ENCODE peak calls at places on chromosomes 1 and 21, in seven cellular contexts. M is breast epithelium, V is stomach, J is Panc1, B is spleen, A is sigmoid colon, L is HepG2. T is an unnamed sample.

GRCh38 chr1:67559222-67559700 is 125.7 kb upstream of the GADD45A start:
- DNase-seq in M (no peak), V (no peak), J (no peak), B (no peak), A (peak; percentile 77), L (no peak), T (peak; percentile 89)

GRCh38 chr1:92184632-92185031 is 33.1 kb upstream of the C1orf146 start:
- DNase-seq in M (no peak), V (no peak), J (no peak), B (no peak), A (no peak), L (no peak), T (no peak)

GRCh38 chr1:28518745-28519341 is 13.0 kb downstream of the RCC1 start:
- DNase-seq in M (no peak), V (no peak), J (no peak), B (no peak), A (peak; percentile 68), L (peak; percentile 84), T (no peak)

GRCh38 chr1:68112835-68113243 is 62.4 kb upstream of the DIRAS3 start:
- DNase-seq in M (no peak), V (no peak), J (no peak), B (no peak), A (no peak), L (no peak), T (no peak)

GRCh38 chr1:184160942-184161698 is 109.6 kb downstream of the TSEN15 start:
- DNase-seq in M (no peak), V (no peak), J (no peak), B (no peak), A (no peak), L (no peak), T (no peak)

GRCh38 chr1:9009438-9010366 is 16.5 kb downstream of the SLC2A7 start:
- DNase-seq in M (no peak), V (peak; percentile 29), J (no peak), B (peak; percentile 85), A (no peak), L (no peak), T (no peak)

GRCh38 chr1:238060046-238060445 is 169.3 kb upstream of the ZP4 start:
- DNase-seq in M (no peak), V (no peak), J (no peak), B (no peak), A (no peak), L (no peak), T (no peak)

GRCh38 chr1:109770331-109771095 is 6.8 kb upstream of the EPS8L3 start:
- DNase-seq in M (peak; percentile 53), V (peak; percentile 20), J (no peak), B (peak; percentile 65), A (peak; percentile 54), L (no peak), T (peak; percentile 52)

GRCh38 chr1:67476006-67476482 is 45.8 kb upstream of the SERBP1 start:
- DNase-seq in M (no peak), V (no peak), J (no peak), B (no peak), A (no peak), L (no peak), T (no peak)

GRCh38 chr1:115135681-115136080 is 46.4 kb upstream of the TSPAN2 start:
- DNase-seq in M (no peak), V (no peak), J (no peak), B (no peak), A (no peak), L (no peak), T (no peak)

GRCh38 chr21:41472769-41473548 is 35.0 kb downstream of the TMPRSS2 start:
- DNase-seq in M (no peak), V (no peak), J (no peak), B (peak; percentile 49), A (no peak), L (no peak), T (no peak)

GRCh38 chr1:179921981-179922380 is 32.6 kb upstream of the CEP350 start:
- DNase-seq in M (no peak), V (no peak), J (no peak), B (no peak), A (no peak), L (no peak), T (no peak)

GRCh38 chr1:97364086-97364485 is 556.7 kb downstream of the DPYD start:
- DNase-seq in M (no peak), V (no peak), J (no peak), B (no peak), A (no peak), L (no peak), T (no peak)

GRCh38 chr1:43796111-43796581 is 88.8 kb downstream of the ST3GAL3 start:
- DNase-seq in M (no peak), V (no peak), J (no peak), B (no peak), A (no peak), L (no peak), T (no peak)

GRCh38 chr1:209367031-209367813 is 216.3 kb upstream of the CAMK1G start:
- DNase-seq in M (no peak), V (no peak), J (no peak), B (no peak), A (no peak), L (no peak), T (no peak)

GRCh38 chr1:112706505-112707216 is at the start of gene RHOC:
- DNase-seq in M (no peak), V (peak; percentile 75), J (no peak), B (peak; percentile 93), A (peak; percentile 85), L (no peak), T (no peak)

GRCh38 chr1:116514708-116515525 is 55.9 kb downstream of the CD58 start:
- DNase-seq in M (no peak), V (no peak), J (no peak), B (peak; percentile 85), A (no peak), L (no peak), T (no peak)
- TF ChIP-seq POLR2AphosphoS5 in M (no peak), V (peak; percentile 15), J (no peak), B (no peak), A (no peak), L (no peak), T (no peak)

DNA sequence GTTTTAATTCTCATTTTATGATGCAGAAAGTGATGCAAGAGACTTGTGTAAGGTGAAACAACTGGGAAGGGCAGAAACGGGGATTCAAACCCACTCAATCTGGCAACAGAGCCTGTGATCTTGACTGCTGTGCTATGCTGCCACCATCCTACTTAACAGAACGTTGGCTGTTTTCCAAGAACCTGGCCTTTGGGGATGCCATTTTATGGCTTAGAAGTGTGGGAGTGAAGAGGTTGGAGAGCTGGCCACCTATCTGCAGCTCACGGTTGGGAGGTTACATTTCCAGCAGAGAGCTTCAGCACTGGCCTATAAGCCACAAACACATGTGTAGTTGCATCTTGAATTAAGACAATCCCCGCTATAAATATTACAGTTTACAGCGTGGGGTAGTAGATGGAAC is 235.3 kb downstream of the PRDM2 start:
- DNase-seq in M (no peak), V (no peak), J (no peak), B (no peak), A (no peak), L (no peak), T (no peak)
- H3K27me3 ChIP-seq in M (no peaks in the 10 kb centered on the region), V (no peaks in the 10 kb centered on the region), J (no peaks in the 10 kb centered on the region), B (peaks cover 4% of the 10 kb centered on the region), A (no peaks in the 10 kb centered on the region), L (no peaks in the 10 kb centered on the region), T (no peaks in the 10 kb centered on the region)

GRCh38 chr1:203662821-203663220 is 36.2 kb downstream of the ATP2B4 start:
- DNase-seq in M (no peak), V (no peak), J (no peak), B (no peak), A (no peak), L (no peak), T (no peak)

GRCh38 chr1:203663820-203664219 is 37.2 kb downstream of the ATP2B4 start:
- DNase-seq in M (no peak), V (no peak), J (no peak), B (no peak), A (no peak), L (no peak), T (no peak)

GRCh38 chr1:203661572-203661971 is 34.9 kb downstream of the ATP2B4 start:
- DNase-seq in M (no peak), V (peak; percentile 84), J (no peak), B (no peak), A (no peak), L (peak; percentile 55), T (no peak)

GRCh38 chr1:203660931-203661484 is 34.4 kb downstream of the ATP2B4 start:
- DNase-seq in M (no peak), V (no peak), J (no peak), B (no peak), A (no peak), L (no peak), T (no peak)

DNA sequence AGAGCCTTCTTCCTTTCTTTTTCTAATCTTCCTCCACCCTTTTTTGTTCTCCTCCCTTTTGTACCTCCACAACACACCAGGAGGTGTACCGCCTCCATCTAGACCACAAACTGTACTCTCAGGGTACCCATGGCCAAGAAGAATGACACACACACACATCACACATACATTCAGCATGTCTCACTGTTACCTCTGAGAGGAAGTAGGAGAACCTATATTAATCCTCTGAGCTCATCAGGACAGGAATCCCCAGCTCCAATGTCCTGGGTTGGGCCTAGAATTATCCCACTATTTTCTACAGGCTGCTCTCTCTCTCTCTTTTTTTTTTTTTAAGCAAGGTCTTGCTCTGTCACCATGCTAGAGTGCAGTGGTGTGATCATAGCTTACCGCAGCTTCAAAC is 36.7 kb downstream of the ATP2B4 start:
- DNase-seq in M (no peak), V (no peak), J (peak; percentile 89), B (no peak), A (no peak), L (no peak), T (no peak)
- TF ChIP-seq POLR2AphosphoS5 in M (no peak), V (peak; percentile 47), J (no peak), B (no peak), A (no peak), L (no peak), T (no peak)

GRCh38 chr1:3653286-3653618 is 936 bp downstream of the TP73 start:
- DNase-seq in M (no peak), V (no peak), J (no peak), B (no peak), A (no peak), L (no peak), T (no peak)
- H3K27me3 ChIP-seq in M (peaks cover 54% of the 10 kb centered on the region), V (peaks cover 51% of the 10 kb centered on the region), J (no peaks in the 10 kb centered on the region), B (peaks cover 49% of the 10 kb centered on the region), A (peaks cover 60% of the 10 kb centered on the region), L (peaks cover 11% of the 10 kb centered on the region), T (peaks cover 81% of the 10 kb centered on the region)

GRCh38 chr1:223741861-223742260 is 29.5 kb downstream of the CAPN2 start:
- DNase-seq in M (no peak), V (no peak), J (no peak), B (no peak), A (no peak), L (no peak), T (no peak)
- TF ChIP-seq POLR2AphosphoS5 in M (no peak), V (no peak), J (no peak), B (no peak), A (no peak), L (no peak), T (no peak)